ENCODE peak calls at places on chromosomes 6 and 20, in six cellular contexts. F, T, P, Y, V and X are unnamed samples.

GRCh38 chr6:89948876-89949275 is 54.6 kb downstream of the GJA10 start:
- DNase-seq in F (no peak), T (no peak), P (no peak), Y (no peak), V (no peak), X (no peak)

GRCh38 chr20:19019734-19020364 is 192.6 kb upstream of the SLC24A3 start:
- DNase-seq in F (no peak), T (no peak), P (no peak), Y (no peak), V (no peak), X (no peak)

GRCh38 chr20:44961868-44962267 is 1.7 kb upstream of the TOMM34 start:
- DNase-seq in F (no peak), T (peak), P (no peak), Y (no peak), V (peak), X (no peak)

GRCh38 chr6:122438975-122439374 is 32.6 kb downstream of the SERINC1 start:
- DNase-seq in F (no peak), T (no peak), P (no peak), Y (no peak), V (no peak), X (no peak)

GRCh38 chr20:25047766-25048165 is 10.2 kb downstream of the ACSS1 start:
- DNase-seq in F (no peak), T (no peak), P (no peak), Y (no peak), V (no peak), X (no peak)

GRCh38 chr6:41747256-41748101 is at the start of gene PGC:
- DNase-seq in F (no peak), T (no peak), P (no peak), Y (no peak), V (no peak), X (no peak)

GRCh38 chr20:57699395-57699794 is 10.4 kb downstream of the PMEPA1 start:
- DNase-seq in F (no peak), T (no peak), P (no peak), Y (no peak), V (no peak), X (no peak)

GRCh38 chr20:32680544-32681174 is 6.9 kb upstream of the C20orf203 start:
- DNase-seq in F (no peak), T (no peak), P (no peak), Y (no peak), V (no peak), X (no peak)

GRCh38 chr6:3398165-3398562 is 58.7 kb downstream of the SLC22A23 start:
- DNase-seq in F (no peak), T (peak), P (no peak), Y (no peak), V (no peak), X (no peak)

GRCh38 chr6:159252955-159253508 is 83.8 kb downstream of the FNDC1 start:
- DNase-seq in F (peak), T (peak), P (no peak), Y (peak), V (peak), X (no peak)

GRCh38 chr20:51019598-51020592 is 3.0 kb downstream of the KCNG1 start:
- DNase-seq in F (no peak), T (no peak), P (no peak), Y (no peak), V (no peak), X (no peak)

GRCh38 chr6:79657238-79657637 is 26.1 kb downstream of the SH3BGRL2 start:
- DNase-seq in F (no peak), T (no peak), P (no peak), Y (no peak), V (no peak), X (no peak)

GRCh38 chr20:35293303-35294292 is 1.4 kb upstream of the FAM83C start:
- DNase-seq in F (no peak), T (no peak), P (no peak), Y (no peak), V (no peak), X (no peak)

GRCh38 chr20:33299111-33299603 is 16.1 kb downstream of the BPIFB1 start:
- DNase-seq in F (peak), T (peak), P (peak), Y (peak), V (peak), X (peak)

GRCh38 chr6:104575536-104575935 is 284.2 kb downstream of the HACE1 start:
- DNase-seq in F (peak), T (no peak), P (no peak), Y (no peak), V (no peak), X (no peak)

GRCh38 chr20:45919951-45920794 is 8.2 kb upstream of the PLTP start:
- DNase-seq in F (no peak), T (peak), P (no peak), Y (no peak), V (peak), X (no peak)

GRCh38 chr6:130993292-130993765 is 69.7 kb downstream of the EPB41L2 start:
- DNase-seq in F (peak), T (no peak), P (no peak), Y (no peak), V (no peak), X (no peak)

DNA sequence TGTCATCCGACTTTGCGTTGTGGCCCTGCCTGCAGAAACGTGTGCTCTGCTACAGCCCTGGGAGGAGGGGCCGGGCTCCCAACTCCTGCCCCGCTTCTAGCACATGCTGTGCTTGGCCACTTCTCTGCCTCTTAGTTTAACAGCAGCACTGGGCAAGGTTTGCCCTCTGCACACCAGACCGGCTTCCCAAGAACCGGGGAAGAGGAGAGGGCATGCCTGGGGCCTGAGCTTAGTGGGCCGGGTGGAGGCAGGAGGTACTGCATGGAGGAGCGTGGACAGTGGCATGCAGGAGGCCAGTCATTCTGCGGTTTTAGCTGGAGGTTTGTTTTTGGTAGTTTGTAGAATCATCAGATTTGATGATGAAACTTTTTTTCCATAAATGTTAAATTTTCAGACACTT is 45.5 kb downstream of the CEP43 start:
- DNase-seq in F (peak), T (peak), P (no peak), Y (no peak), V (peak), X (no peak)
- TF ChIP-seq CTCF in F (peak), T (peak), P (no peak), Y (no peak), V (peak), X (peak)

DNA sequence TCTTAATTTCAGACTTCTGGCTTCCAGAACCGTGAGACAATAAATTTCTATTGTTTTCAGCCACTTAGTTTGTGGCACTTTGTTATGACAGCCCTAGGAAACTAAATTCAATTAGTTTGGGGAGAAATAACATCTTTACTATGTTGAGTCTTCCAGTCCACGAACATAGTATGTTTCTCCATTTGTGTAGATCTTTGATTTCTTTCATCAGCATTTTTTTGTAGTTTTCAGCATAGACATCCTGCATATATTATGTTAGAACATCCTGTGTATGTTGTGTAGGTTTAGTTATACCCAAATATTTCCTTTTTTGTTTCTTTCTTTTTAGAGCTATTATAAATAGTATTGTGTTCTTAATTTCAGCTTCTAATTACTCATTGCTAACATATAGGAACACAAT is 18.0 kb upstream of the HMGA1 start:
- DNase-seq in F (no peak), T (no peak), P (no peak), Y (no peak), V (no peak), X (no peak)
- TF ChIP-seq CTCF in F (no peak), T (no peak), P (no peak), Y (no peak), V (no peak), X (no peak)

GRCh38 chr6:100078509-100078908 is 84.5 kb upstream of the MCHR2 start:
- DNase-seq in F (peak), T (peak), P (no peak), Y (no peak), V (peak), X (no peak)
- TF ChIP-seq CTCF in F (peak), T (peak), P (no peak), Y (no peak), V (peak), X (peak)

DNA sequence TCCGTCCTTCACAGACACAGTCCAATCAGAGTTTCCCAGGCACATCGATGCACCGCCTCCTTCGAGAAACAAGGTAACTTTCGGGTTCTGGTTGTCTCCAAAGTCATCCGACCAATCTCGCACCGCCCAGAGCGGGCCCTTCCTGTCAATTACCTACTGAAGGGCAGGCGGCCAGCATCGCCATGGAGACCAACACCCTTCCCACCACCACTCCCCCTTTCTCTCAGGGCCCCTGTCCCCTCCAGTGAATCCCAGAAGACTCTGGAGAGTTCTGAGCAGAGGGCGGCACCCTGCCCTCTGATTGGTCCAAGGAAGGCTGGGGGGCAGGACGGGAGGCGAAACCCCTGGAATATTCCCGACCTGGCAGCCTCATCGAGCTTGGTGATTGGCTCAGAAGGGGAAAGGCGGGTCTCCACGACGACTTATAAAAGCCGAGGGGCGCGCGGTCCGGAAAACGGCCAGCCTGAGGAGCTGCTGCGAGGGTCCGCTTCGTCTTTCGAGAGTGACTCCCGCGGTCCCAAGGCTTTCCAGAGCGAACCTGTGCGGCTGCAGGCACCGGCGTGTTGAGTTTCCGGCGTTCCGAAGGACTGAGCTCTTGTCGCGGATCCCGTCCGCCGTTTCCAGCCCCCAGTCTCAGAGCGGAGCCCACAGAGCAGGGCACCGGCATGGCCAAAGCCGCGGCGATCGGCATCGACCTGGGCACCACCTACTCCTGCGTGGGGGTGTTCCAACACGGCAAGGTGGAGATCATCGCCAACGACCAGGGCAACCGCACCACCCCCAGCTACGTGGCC is at the start of gene HSPA1B:
- DNase-seq in F (peak), T (peak), P (peak), Y (peak), V (peak), X (peak)
- TF ChIP-seq CTCF in F (no peak), T (no peak), P (no peak), Y (no peak), V (no peak), X (no peak)

GRCh38 chr6:32885698-32886286 is 31.8 kb downstream of the PSMB9 start:
- DNase-seq in F (no peak), T (peak), P (no peak), Y (peak), V (peak), X (no peak)
- TF ChIP-seq CTCF in F (peak), T (peak), P (peak), Y (no peak), V (peak), X (peak)

DNA sequence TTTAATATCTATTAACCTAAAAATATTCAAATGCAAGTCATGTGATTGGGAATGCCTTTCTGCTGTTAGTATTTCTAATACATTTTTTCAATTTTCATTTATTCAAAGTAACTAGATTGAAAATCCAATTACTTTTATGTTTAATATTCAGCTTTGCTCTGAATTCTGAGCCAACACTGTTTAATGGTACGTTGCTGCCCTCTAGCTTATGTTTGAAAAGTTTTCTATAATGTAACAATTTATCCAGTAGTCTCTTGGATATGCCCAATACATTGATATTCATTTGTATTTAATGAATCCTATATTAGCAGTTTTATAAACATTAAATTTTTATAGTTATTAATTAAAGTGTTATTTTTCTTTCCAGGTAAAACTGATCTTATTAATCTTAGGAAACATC is 47.4 kb downstream of the LGSN start:
- DNase-seq in F (no peak), T (peak), P (no peak), Y (peak), V (peak), X (no peak)
- TF ChIP-seq CTCF in F (peak), T (peak), P (no peak), Y (no peak), V (peak), X (peak)

GRCh38 chr6:25872804-25873203 is 1.2 kb downstream of the SLC17A3 start:
- DNase-seq in F (no peak), T (no peak), P (no peak), Y (no peak), V (no peak), X (no peak)
- TF ChIP-seq CTCF in F (no peak), T (no peak), P (no peak), Y (no peak), V (no peak), X (no peak)

GRCh38 chr20:62550087-62550565 is 74.3 kb upstream of the GATA5 start:
- DNase-seq in F (peak), T (no peak), P (no peak), Y (no peak), V (no peak), X (no peak)

GRCh38 chr20:62549029-62549428 is 73.2 kb upstream of the GATA5 start:
- DNase-seq in F (no peak), T (no peak), P (no peak), Y (no peak), V (no peak), X (no peak)

GRCh38 chr20:62548483-62548882 is 72.7 kb upstream of the GATA5 start:
- DNase-seq in F (no peak), T (no peak), P (no peak), Y (no peak), V (no peak), X (no peak)

GRCh38 chr20:62551408-62552323 is 75.9 kb upstream of the GATA5 start:
- DNase-seq in F (peak), T (no peak), P (no peak), Y (no peak), V (no peak), X (no peak)

GRCh38 chr20:62549499-62550086 is 73.8 kb upstream of the GATA5 start:
- DNase-seq in F (no peak), T (no peak), P (no peak), Y (no peak), V (no peak), X (no peak)
- TF ChIP-seq CTCF in F (no peak), T (no peak), P (no peak), Y (no peak), V (no peak), X (no peak)

GRCh38 chr6:152130441-152130840 is 323.0 kb downstream of the ESR1 start:
- DNase-seq in F (no peak), T (no peak), P (no peak), Y (no peak), V (peak), X (no peak)
- TF ChIP-seq CTCF in F (no peak), T (no peak), P (no peak), Y (no peak), V (no peak), X (no peak)